ENCODE peak calls at places on chromosomes 5 and 9, in five cellular contexts. X is IMR-90, Y is A549, O is K562, L is SK-N-SH. B is an unnamed sample.
A peak's percentile ranks its signal among the peaks of the same experiment; 100 is the strongest.

GRCh38 chr9:91775011-91775707 is 174.9 kb downstream of the ROR2 start:
- DNase-seq in X (peak; percentile 58), L (peak; percentile 86), O (peak; percentile 77), Y (peak; percentile 75), B (no peak)

GRCh38 chr9:89425921-89426388 is 72.0 kb downstream of the SEMA4D start:
- DNase-seq in X (no peak), O (no peak), Y (no peak), L (no peak), B (no peak)

GRCh38 chr9:137313326-137313920 is 11.4 kb upstream of the NRARP start:
- DNase-seq in L (peak; percentile 30), X (no peak), O (no peak), Y (no peak), B (no peak)

GRCh38 chr9:134655101-134655500 is 13.5 kb downstream of the COL5A1 start:
- DNase-seq in O (no peak), Y (no peak), L (no peak), X (no peak), B (no peak)

GRCh38 chr9:87389936-87390335 is 107.7 kb upstream of the DAPK1 start:
- DNase-seq in Y (no peak), O (no peak), X (no peak), L (no peak), B (no peak)

GRCh38 chr9:21096172-21096900 is 18.6 kb upstream of the IFNB1 start:
- DNase-seq in Y (no peak), X (peak; percentile 61), L (no peak), O (no peak), B (peak; percentile 46)

GRCh38 chr9:136170291-136170901 is 34.5 kb downstream of the LHX3 start:
- DNase-seq in L (peak; percentile 89), Y (peak; percentile 61), O (peak; percentile 61), X (no peak), B (no peak)

GRCh38 chr5:78268361-78268760 is 26.1 kb downstream of the AP3B1 start:
- DNase-seq in O (no peak), L (no peak), Y (no peak), X (no peak), B (no peak)

GRCh38 chr9:12933957-12934356 is 159.1 kb downstream of the LURAP1L start:
- DNase-seq in Y (no peak), O (no peak), X (peak; percentile 37), L (no peak), B (no peak)

GRCh38 chr5:134086943-134087305 is 27.6 kb upstream of the TCF7 start:
- DNase-seq in X (no peak), O (no peak), Y (no peak), L (no peak), B (no peak)

GRCh38 chr5:125401724-125402622 is 655.5 kb upstream of the ZNF608 start:
- DNase-seq in X (no peak), Y (no peak), O (no peak), L (no peak), B (no peak)

DNA sequence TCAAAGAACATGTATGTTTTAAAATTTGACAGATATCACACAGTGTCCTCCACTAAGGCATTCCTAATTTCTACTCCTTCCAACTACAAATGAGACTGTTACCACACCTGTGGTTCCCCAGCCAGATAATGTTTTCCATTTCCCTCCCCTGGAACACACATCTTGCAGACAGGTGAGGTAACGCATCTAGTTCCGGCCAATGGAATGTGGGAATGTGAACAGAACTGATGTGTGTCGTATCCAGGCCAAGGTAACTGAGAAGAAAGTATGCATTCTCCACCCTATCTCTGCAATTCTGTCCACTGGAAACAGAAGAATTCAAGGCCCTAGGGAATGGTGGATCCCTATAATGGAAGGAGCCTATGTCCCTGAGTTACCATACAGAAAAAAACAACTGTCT is 19.9 kb upstream of the NR4A3 start:
- DNase-seq in L (no peak), X (no peak), Y (no peak), O (no peak), B (no peak)
- TF ChIP-seq RCOR1 in L (no peak), X (no peak), Y (no peak), O (no peak), B (no peak)

GRCh38 chr5:60325870-60326269 is 374.1 kb downstream of the DEPDC1B start:
- DNase-seq in O (no peak), Y (no peak), L (no peak), X (no peak), B (no peak)

GRCh38 chr5:60323596-60323995 is 376.4 kb downstream of the DEPDC1B start:
- DNase-seq in L (no peak), O (no peak), Y (no peak), X (no peak), B (no peak)
- TF ChIP-seq RCOR1 in L (no peak), O (no peak), Y (no peak), X (no peak), B (no peak)

GRCh38 chr9:22241611-22242010 is 205.0 kb upstream of the DMRTA1 start:
- DNase-seq in L (no peak), Y (no peak), X (no peak), O (no peak), B (no peak)

GRCh38 chr9:22241024-22241423 is 205.6 kb upstream of the DMRTA1 start:
- DNase-seq in X (no peak), L (no peak), Y (no peak), O (no peak), B (no peak)

GRCh38 chr9:22237497-22238363 is 208.9 kb upstream of the DMRTA1 start:
- DNase-seq in X (peak; percentile 91), L (no peak), O (no peak), Y (peak; percentile 53), B (no peak)

GRCh38 chr9:22240619-22241018 is 206.0 kb upstream of the DMRTA1 start:
- DNase-seq in L (no peak), Y (no peak), X (peak; percentile 73), O (no peak), B (peak; percentile 25)

DNA sequence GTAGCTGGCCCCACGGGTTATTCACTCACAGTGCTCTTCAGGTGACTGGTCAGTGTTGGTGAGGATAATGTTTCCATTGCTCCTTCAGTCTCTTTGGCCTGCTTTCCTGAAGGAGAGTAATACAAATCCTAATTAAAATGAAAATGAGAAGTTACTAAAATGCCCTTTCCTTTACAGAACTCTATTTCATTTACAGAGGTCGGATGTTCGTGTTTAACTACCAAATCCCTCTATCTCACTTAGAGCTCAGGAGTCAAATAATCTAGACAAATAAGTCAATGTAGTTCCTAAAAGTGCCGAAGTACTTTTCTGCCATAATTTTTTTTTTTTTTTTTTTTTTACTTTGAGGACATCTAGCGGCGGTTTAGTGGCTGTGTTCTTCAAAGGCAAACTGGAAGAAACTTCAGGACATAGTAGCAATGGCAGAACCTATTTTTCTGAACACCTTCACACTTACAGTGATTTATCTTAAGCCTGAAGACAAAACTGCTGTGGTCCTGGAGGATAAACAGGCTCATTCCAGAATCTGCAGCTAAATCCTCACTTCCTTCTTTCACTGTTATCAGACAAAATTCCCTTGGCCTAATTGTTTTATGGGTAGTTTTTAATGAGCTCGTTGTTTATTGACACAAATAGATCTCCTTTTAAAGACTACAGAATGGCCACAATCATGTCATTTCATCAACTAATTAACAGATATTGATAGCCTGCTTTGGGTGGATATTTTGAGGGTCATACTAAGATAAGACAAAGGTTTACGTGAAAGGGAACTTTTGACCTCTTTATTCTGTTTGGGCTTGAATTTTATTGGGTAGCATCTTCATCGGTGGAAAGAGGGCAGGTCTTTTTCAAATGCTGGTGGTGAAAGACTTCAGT is 207.6 kb upstream of the DMRTA1 start:
- DNase-seq in L (no peak), Y (peak; percentile 7), X (peak; percentile 63), O (no peak), B (no peak)
- TF ChIP-seq RCOR1 in L (no peak), Y (no peak), X (no peak), O (no peak), B (no peak)

GRCh38 chr9:126705767-126706697 is 92.3 kb downstream of the LMX1B start:
- DNase-seq in O (peak; percentile 75), X (peak; percentile 11), L (peak; percentile 36), Y (peak; percentile 79), B (no peak)
- TF ChIP-seq RCOR1 in O (peak; percentile 71), X (no peak), L (no peak), Y (no peak), B (no peak)

B was measured in GM12878.